ENCODE peak calls at places on chromosomes 1 and 21, in nine cellular contexts. G, F, T, P, X, D, L, V and Y are unnamed samples.

GRCh38 chr1:25019351-25020172 is 89.5 kb upstream of the RUNX3 start:
- DNase-seq in G (no peak), F (no peak), T (no peak), P (peak; percentile 54), X (no peak), D (no peak), L (no peak), V (no peak), Y (no peak)

GRCh38 chr1:27864264-27864895 is 8.0 kb upstream of the THEMIS2 start:
- DNase-seq in G (no peak), F (no peak), T (no peak), P (no peak), X (no peak), D (no peak), L (no peak), V (no peak), Y (no peak)

GRCh38 chr1:48039088-48040049 is 42.2 kb upstream of the TRABD2B start:
- DNase-seq in G (no peak), F (no peak), T (no peak), P (no peak), X (no peak), D (no peak), L (no peak), V (no peak), Y (no peak)

GRCh38 chr1:66840929-66841328 is 39.9 kb upstream of the INSL5 start:
- DNase-seq in G (no peak), F (no peak), T (no peak), P (no peak), X (no peak), D (no peak), L (no peak), V (no peak), Y (no peak)

GRCh38 chr1:207218512-207219352 is 102.7 kb upstream of the CD55 start:
- DNase-seq in G (no peak), F (peak; percentile 51), T (no peak), P (no peak), X (no peak), D (no peak), L (peak; percentile 18), V (peak; percentile 33), Y (no peak)

GRCh38 chr1:186894415-186894814 is 65.7 kb downstream of the PLA2G4A start:
- DNase-seq in G (no peak), F (no peak), T (no peak), P (no peak), X (no peak), D (no peak), L (no peak), V (no peak), Y (no peak)

GRCh38 chr1:209412036-209412435 is 171.5 kb upstream of the CAMK1G start:
- DNase-seq in G (no peak), F (no peak), T (no peak), P (no peak), X (no peak), D (no peak), L (no peak), V (no peak), Y (no peak)

GRCh38 chr1:111976332-111976731 is 13.1 kb downstream of the KCND3 start:
- DNase-seq in G (no peak), F (no peak), T (no peak), P (no peak), X (no peak), D (no peak), L (no peak), V (no peak), Y (no peak)

GRCh38 chr1:69688178-69688577 is 120.5 kb downstream of the LRRC7 start:
- DNase-seq in G (no peak), F (no peak), T (no peak), P (no peak), X (no peak), D (no peak), L (no peak), V (no peak), Y (no peak)

GRCh38 chr1:109399326-109399957 is 1.7 kb upstream of the SORT1 start:
- DNase-seq in G (no peak), F (no peak), T (no peak), P (no peak), X (peak; percentile 73), D (peak; percentile 57), L (peak; percentile 51), V (no peak), Y (no peak)

GRCh38 chr21:43290529-43291346 is 121.9 kb downstream of the CRYAA start:
- DNase-seq in G (no peak), F (no peak), T (no peak), P (peak; percentile 50), X (no peak), D (no peak), L (no peak), V (no peak), Y (no peak)

GRCh38 chr1:192274588-192274987 is 42.2 kb upstream of the RGS21 start:
- DNase-seq in G (no peak), F (no peak), T (no peak), P (no peak), X (no peak), D (no peak), L (no peak), V (no peak), Y (no peak)

GRCh38 chr1:75724472-75725022 is at the start of gene ACADM:
- DNase-seq in G (peak; percentile 84), F (peak; percentile 89), T (peak; percentile 91), P (peak; percentile 91), X (peak; percentile 78), D (peak; percentile 92), L (peak; percentile 76), V (peak; percentile 93), Y (peak; percentile 90)
- TF ChIP-seq POLR2A in G (peak; percentile 72), F (no peak), T (peak; percentile 55), P (peak; percentile 85), X (peak; percentile 61), D (peak; percentile 95), L (peak; percentile 74), V (peak; percentile 45), Y (peak; percentile 62)

DNA sequence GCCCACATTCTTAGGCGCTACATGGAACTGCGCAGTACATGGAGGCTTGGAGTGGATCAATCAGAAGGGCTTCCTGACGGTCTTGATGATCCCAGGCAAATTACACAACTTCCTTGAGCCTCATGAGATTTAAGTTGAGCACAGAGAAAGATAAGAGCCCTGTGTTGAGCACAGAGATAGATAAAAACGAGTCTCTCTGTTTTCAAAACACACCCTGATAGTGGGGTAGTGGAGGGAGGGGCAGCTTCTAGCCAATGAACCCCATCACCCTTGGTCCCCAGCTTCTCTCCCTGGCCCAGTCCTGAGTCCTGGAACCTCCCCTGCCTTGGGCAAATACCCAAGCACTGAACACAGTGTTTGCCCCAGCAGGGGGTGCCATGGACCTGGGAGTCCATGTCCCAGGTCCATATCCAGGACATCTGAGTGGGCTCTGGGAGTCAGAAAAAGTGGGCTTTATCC is 9.1 kb downstream of the POU3F1 start:
- DNase-seq in G (no peak), F (no peak), T (no peak), P (no peak), X (no peak), D (peak; percentile 60), L (no peak), V (no peak), Y (no peak)
- TF ChIP-seq CTCF in G (no peak), F (no peak), T (no peak), P (no peak), X (peak; percentile 6), D (peak; percentile 80), L (peak; percentile 15), V (no peak), Y (no peak)

DNA sequence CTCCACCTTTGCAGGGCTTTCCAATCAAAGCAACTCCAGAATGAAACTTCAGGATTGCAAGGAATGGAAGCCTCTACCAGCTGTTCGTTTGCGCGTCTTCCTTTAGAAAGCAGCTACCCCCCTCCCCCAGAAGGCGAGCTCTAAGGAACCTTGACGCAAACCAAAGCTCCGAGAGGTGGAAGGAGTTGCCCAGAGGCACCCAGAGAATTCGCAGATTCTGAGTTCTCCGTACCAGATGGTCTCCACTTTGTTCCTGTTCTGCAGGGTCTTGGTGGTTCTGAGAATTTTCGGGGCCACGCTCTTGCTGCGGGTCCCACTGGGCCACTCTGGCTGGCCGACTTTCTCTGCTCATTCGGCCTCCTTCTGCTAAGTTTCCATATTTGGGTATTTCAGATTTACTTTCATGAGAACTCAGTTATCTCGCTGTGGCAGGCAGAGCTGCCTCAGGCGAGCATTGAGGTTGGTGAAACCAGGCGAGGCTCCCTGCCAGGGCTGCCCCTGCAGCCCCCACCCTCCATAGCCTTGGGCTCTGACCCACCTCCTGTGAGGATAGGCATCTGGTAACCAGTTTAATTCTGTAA is 798 bp downstream of the TRAF5 start:
- DNase-seq in G (no peak), F (no peak), T (no peak), P (peak; percentile 61), X (no peak), D (no peak), L (no peak), V (peak; percentile 36), Y (no peak)
- TF ChIP-seq EP300 in G (no peak), F (no peak), T (no peak), P (no peak), X (no peak), D (no peak), L (no peak), V (no peak), Y (no peak)

GRCh38 chr1:59144959-59145358 is 151.9 kb upstream of the FGGY start:
- DNase-seq in G (no peak), F (no peak), T (no peak), P (no peak), X (no peak), D (no peak), L (no peak), V (no peak), Y (no peak)

GRCh38 chr1:59143824-59144223 is 153.1 kb upstream of the FGGY start:
- DNase-seq in G (no peak), F (no peak), T (no peak), P (no peak), X (no peak), D (no peak), L (no peak), V (no peak), Y (no peak)

GRCh38 chr1:59149435-59149834 is 147.5 kb upstream of the FGGY start:
- DNase-seq in G (no peak), F (no peak), T (no peak), P (no peak), X (no peak), D (no peak), L (no peak), V (no peak), Y (no peak)

GRCh38 chr1:59146056-59146455 is 150.8 kb upstream of the FGGY start:
- DNase-seq in G (no peak), F (no peak), T (no peak), P (no peak), X (no peak), D (no peak), L (no peak), V (no peak), Y (no peak)

DNA sequence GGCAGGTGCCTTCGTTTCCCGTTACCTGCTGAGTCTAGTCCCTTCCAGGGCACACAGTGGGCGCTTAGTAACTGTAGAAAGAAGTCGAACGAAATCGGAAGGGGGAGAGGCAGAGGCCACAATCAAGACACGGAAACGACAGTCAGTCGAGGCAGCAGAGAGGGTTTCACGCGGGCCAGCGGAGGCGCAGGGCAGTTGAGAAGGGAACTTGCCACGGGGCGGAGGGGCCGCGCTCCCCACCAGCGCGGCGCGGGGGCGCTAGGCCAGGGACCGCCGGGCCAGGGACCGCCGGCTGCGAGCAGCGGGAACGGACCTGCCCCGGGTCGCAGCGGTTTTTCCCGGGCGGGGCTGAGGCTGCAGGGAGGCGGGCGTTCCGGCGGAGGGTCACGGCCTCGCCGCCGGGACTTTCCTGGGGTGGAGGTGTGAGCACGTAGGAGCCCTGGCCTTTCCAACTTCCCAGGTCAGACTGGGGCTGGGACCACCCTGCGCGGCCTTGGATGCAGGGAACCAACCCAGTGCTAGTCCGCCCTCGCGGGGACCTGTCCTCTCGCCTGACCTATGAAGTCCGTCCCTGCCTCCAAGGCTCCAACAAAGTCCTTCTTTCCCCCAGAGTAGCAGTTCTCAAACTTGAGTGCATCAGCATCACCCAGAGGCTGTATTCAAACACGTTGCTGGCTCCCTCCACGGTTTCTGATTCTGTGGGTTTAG is 150.1 kb upstream of the FGGY start:
- DNase-seq in G (peak; percentile 84), F (peak; percentile 52), T (peak; percentile 73), P (peak; percentile 56), X (peak; percentile 36), D (no peak), L (peak; percentile 79), V (peak; percentile 63), Y (peak; percentile 81)
- TF ChIP-seq POLR2A in G (no peak), F (no peak), T (no peak), P (peak; percentile 19), X (no peak), D (no peak), L (no peak), V (no peak), Y (no peak)